ENCODE peak calls at places on chromosomes 2 and 18, in six cellular contexts. M is GM13976; X is dermis microvascular lymphatic vessel endothelial cell; W is activated T-cell treated with anti-CD3 and anti-CD28 coated beads, Interleukin-2, amount 50 U/mL, for 72 hours; G is activated CD4-positive, alpha-beta T cell treated with anti-CD3 and anti-CD28 coated beads, Interleukin-2, amount 50 U/mL, for 24 hours; D is osteoblast. I is an unnamed sample.

GRCh38 chr2:18455256-18455862 is 105.1 kb downstream of the RDH14 start:
- DNase-seq in M (no peak), X (no peak), W (no peak), G (no peak), D (no peak), I (peak; percentile 24)

GRCh38 chr2:174024524-174025270 is 59.5 kb upstream of the SP3 start:
- DNase-seq in M (no peak), X (no peak), W (no peak), G (no peak), D (no peak), I (no peak)

GRCh38 chr2:217645891-217646290 is 356.9 kb downstream of the TNS1 start:
- DNase-seq in M (no peak), X (no peak), W (no peak), G (no peak), D (no peak), I (peak; percentile 15)

GRCh38 chr2:75021672-75022071 is 63.2 kb downstream of the POLE4 start:
- DNase-seq in M (no peak), X (no peak), W (no peak), G (no peak), D (no peak), I (no peak)

GRCh38 chr2:203122317-203122998 is 107.8 kb downstream of the NBEAL1 start:
- DNase-seq in M (no peak), X (no peak), W (no peak), G (no peak), D (peak; percentile 2), I (no peak)

GRCh38 chr2:63696496-63696895 is 107.7 kb downstream of the MDH1 start:
- DNase-seq in M (no peak), X (no peak), W (no peak), G (no peak), D (no peak), I (no peak)

GRCh38 chr2:20588918-20589871 is 61.7 kb downstream of the HS1BP3 start:
- DNase-seq in M (no peak), X (no peak), W (no peak), G (no peak), D (no peak), I (no peak)

GRCh38 chr18:7417742-7418141 is 149.4 kb upstream of the PTPRM start:
- DNase-seq in M (no peak), X (no peak), W (no peak), G (no peak), D (no peak), I (peak; percentile 85)

GRCh38 chr2:232315049-232315922 is 63.3 kb upstream of the ALPP start:
- DNase-seq in M (peak; percentile 68), X (peak; percentile 72), W (peak; percentile 80), G (no peak), D (peak; percentile 97), I (peak; percentile 82)

GRCh38 chr2:199458806-199459285 is 1.1 kb upstream of the SATB2 start:
- DNase-seq in M (peak; percentile 57), X (no peak), W (no peak), G (no peak), D (peak; percentile 87), I (no peak)

GRCh38 chr2:197893403-197894177 is 89.2 kb downstream of the PLCL1 start:
- DNase-seq in M (no peak), X (no peak), W (no peak), G (no peak), D (no peak), I (no peak)

GRCh38 chr2:190270298-190270697 is 49.3 kb downstream of the HIBCH start:
- DNase-seq in M (no peak), X (no peak), W (no peak), G (no peak), D (no peak), I (no peak)

GRCh38 chr2:108594132-108594981 is 60.1 kb downstream of the LIMS1 start:
- DNase-seq in M (peak; percentile 47), X (no peak), W (no peak), G (no peak), D (no peak), I (peak; percentile 69)

GRCh38 chr2:91442246-91442905 is 2750.9 kb downstream of the RPIA start:
- DNase-seq in M (no peak), X (no peak), W (no peak), G (no peak), D (peak; percentile 80), I (no peak)

GRCh38 chr2:9703085-9703641 is 72.4 kb upstream of the YWHAQ start:
- DNase-seq in M (no peak), X (no peak), W (peak; percentile 89), G (peak; percentile 43), D (peak; percentile 94), I (peak; percentile 87)

GRCh38 chr2:212990697-212991096 is 160.7 kb downstream of the IKZF2 start:
- DNase-seq in M (peak; percentile 18), X (no peak), W (no peak), G (no peak), D (no peak), I (no peak)

GRCh38 chr2:174779361-174779928 is 15.2 kb upstream of the CHRNA1 start:
- DNase-seq in M (peak; percentile 3), X (peak; percentile 54), W (no peak), G (no peak), D (peak; percentile 66), I (no peak)